ENCODE peak calls at places on chromosome 17, in four cellular contexts. Q is NK-92 treated with Interleukin-12 subunit alpha and Interleukin-12 subunit beta, amount 100 ng/mL, for 24 hours; M is RPMI8226; P is NAMALWA. G is an unnamed sample.
A peak's percentile ranks its signal among the peaks of the same experiment; 100 is the strongest.

GRCh38 chr17:81534157-81535006 is 6.2 kb downstream of the FSCN2 start:
- DNase-seq in P (no peak), M (peak; percentile 47), Q (no peak), G (no peak)

GRCh38 chr17:60390223-60390622 is 1.7 kb downstream of the USP32 start:
- DNase-seq in M (no peak), P (no peak), Q (no peak), G (no peak)

GRCh38 chr17:71681427-71682173 is 439.2 kb upstream of the SOX9 start:
- DNase-seq in M (no peak), Q (no peak), P (no peak), G (no peak)

GRCh38 chr17:30950669-30951399 is 20.0 kb upstream of the RNF135 start:
- DNase-seq in M (peak; percentile 98), Q (no peak), P (no peak), G (peak; percentile 36)

GRCh38 chr17:61205931-61206330 is 193.7 kb upstream of the TBX2 start:
- DNase-seq in Q (no peak), P (no peak), M (no peak), G (no peak)

GRCh38 chr17:79740413-79740812 is 9.7 kb downstream of the ENPP7 start:
- DNase-seq in Q (no peak), M (no peak), P (no peak), G (no peak)

GRCh38 chr17:81364278-81365147 is 30.7 kb upstream of the BAHCC1 start:
- DNase-seq in P (no peak), M (no peak), Q (no peak), G (no peak)

GRCh38 chr17:28657756-28658155 is 4.0 kb downstream of the SDF2 start:
- DNase-seq in Q (no peak), M (no peak), P (no peak), G (no peak)

GRCh38 chr17:39722965-39723848 is 7.1 kb downstream of the MIEN1 start:
- DNase-seq in Q (no peak), P (peak; percentile 47), M (no peak), G (no peak)

GRCh38 chr17:37212184-37212583 is 163.6 kb upstream of the C17orf78 start:
- DNase-seq in P (no peak), Q (no peak), M (no peak), G (no peak)

GRCh38 chr17:7878234-7878633 is 10.4 kb upstream of the CHD3 start:
- DNase-seq in Q (no peak), M (no peak), P (no peak), G (no peak)

GRCh38 chr17:7133916-7134315 is 19.3 kb upstream of the ASGR2 start:
- DNase-seq in M (no peak), P (no peak), Q (no peak), G (no peak)

GRCh38 chr17:1577657-1578428 is 15.3 kb upstream of the PITPNA start:
- DNase-seq in P (no peak), Q (no peak), M (no peak), G (no peak)

GRCh38 chr17:1056761-1057160 is 59.8 kb downstream of the TIMM22 start:
- DNase-seq in Q (no peak), P (no peak), M (no peak), G (no peak)

GRCh38 chr17:50322271-50322670 is 23.7 kb upstream of the XYLT2 start:
- DNase-seq in Q (no peak), P (no peak), M (no peak), G (no peak)

GRCh38 chr17:57701121-57701520 is 44.0 kb downstream of the CCDC182 start:
- DNase-seq in P (no peak), Q (no peak), M (no peak), G (no peak)

GRCh38 chr17:72422505-72423285 is 301.9 kb downstream of the SOX9 start:
- DNase-seq in M (no peak), P (no peak), Q (peak; percentile 8), G (peak; percentile 93)

GRCh38 chr17:75405365-75406221 is at the start of gene GRB2:
- DNase-seq in P (peak; percentile 98), Q (peak; percentile 99), M (peak; percentile 98), G (peak; percentile 95)